ENCODE peak calls at places on chromosomes 6 and 20, in four cellular contexts. W is neural progenitor cell, Y is Panc1, K is mammary epithelial cell. Q is an unnamed sample.

GRCh38 chr20:23214903-23215302 is 128.8 kb upstream of the CD93 start:
- DNase-seq in Y (no peak), W (no peak), K (no peak), Q (no peak)

GRCh38 chr6:54981647-54982046 is 135.1 kb downstream of the FAM83B start:
- DNase-seq in Y (no peak), K (no peak), W (no peak), Q (no peak)

GRCh38 chr6:38631186-38631783 is 8.4 kb downstream of the BTBD9 start:
- DNase-seq in Y (no peak), K (no peak), W (no peak), Q (no peak)

GRCh38 chr20:1323256-1323655 is 5.7 kb downstream of the SDCBP2 start:
- DNase-seq in W (no peak), K (no peak), Y (no peak), Q (no peak)

GRCh38 chr6:168609026-168609685 is 168.2 kb downstream of the SMOC2 start:
- DNase-seq in Y (no peak), K (no peak), W (no peak), Q (no peak)

GRCh38 chr20:45163071-45163803 is 11.5 kb upstream of the PI3 start:
- DNase-seq in K (no peak), Y (no peak), W (no peak), Q (no peak)

GRCh38 chr20:23189854-23190253 is 103.7 kb upstream of the CD93 start:
- DNase-seq in Y (no peak), W (no peak), K (no peak), Q (peak)

GRCh38 chr6:14754636-14755513 is 491.0 kb upstream of the JARID2 start:
- DNase-seq in W (no peak), K (no peak), Y (no peak), Q (peak)

GRCh38 chr6:17932362-17932852 is 55.0 kb downstream of the KIF13A start:
- DNase-seq in K (peak), W (no peak), Y (no peak), Q (no peak)

GRCh38 chr6:155317186-155317585 is 2.9 kb upstream of the TFB1M start:
- DNase-seq in W (no peak), K (no peak), Y (no peak), Q (no peak)
- TF ChIP-seq CTCF in W (peak), K (peak), Y (peak), Q (no peak)

DNA sequence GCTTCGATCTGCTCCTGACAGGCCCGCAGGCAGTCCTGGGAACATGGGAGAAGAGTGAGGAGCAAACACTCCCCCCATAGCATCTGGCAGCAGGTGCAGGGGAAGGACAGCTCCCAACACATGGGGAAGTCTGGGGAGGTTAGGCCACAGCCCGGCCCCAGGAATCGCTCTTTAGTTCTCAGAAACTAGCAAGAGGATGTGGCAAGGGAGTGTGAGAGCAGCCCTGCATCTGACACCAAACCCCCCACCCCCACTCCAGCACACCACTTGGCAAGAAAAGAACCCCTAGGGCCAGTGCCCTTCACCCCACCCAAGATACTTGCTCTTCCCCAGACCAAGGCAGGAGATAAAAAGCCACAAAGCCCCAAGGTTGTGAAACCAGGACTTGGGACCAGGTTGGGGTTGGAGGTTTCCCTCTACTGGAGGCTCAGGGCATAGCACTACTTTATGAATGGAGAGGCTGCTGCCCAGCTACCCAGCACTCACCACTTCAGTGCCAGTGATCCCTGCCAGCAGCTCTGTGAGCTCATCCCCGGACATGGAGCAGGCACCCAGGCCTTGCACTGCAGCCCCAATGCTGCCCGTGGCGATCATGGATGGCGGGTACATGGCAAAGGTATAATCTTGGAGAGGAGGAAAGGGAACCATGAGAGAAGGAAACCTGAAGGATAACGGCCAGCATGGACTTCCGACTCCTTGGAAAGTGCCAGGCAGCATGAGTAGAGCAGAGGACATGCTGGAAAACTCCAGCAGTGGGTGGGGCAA is 5.4 kb downstream of the CCND3 start:
- DNase-seq in W (peak), Y (peak), K (peak), Q (peak)
- H3K4me3 ChIP-seq in W (no peak), Y (no peak), K (no peak), Q (no peak)

GRCh38 chr6:25028346-25028745 is 92.6 kb upstream of the RIPOR2 start:
- DNase-seq in Y (no peak), W (no peak), K (no peak), Q (no peak)

GRCh38 chr6:25025248-25025918 is 89.6 kb upstream of the RIPOR2 start:
- DNase-seq in K (no peak), W (no peak), Y (no peak), Q (no peak)

GRCh38 chr6:25025919-25026301 is 90.2 kb upstream of the RIPOR2 start:
- DNase-seq in W (no peak), K (peak), Y (no peak), Q (no peak)

GRCh38 chr6:25026723-25027122 is 91.0 kb upstream of the RIPOR2 start:
- DNase-seq in W (no peak), K (no peak), Y (no peak), Q (no peak)

DNA sequence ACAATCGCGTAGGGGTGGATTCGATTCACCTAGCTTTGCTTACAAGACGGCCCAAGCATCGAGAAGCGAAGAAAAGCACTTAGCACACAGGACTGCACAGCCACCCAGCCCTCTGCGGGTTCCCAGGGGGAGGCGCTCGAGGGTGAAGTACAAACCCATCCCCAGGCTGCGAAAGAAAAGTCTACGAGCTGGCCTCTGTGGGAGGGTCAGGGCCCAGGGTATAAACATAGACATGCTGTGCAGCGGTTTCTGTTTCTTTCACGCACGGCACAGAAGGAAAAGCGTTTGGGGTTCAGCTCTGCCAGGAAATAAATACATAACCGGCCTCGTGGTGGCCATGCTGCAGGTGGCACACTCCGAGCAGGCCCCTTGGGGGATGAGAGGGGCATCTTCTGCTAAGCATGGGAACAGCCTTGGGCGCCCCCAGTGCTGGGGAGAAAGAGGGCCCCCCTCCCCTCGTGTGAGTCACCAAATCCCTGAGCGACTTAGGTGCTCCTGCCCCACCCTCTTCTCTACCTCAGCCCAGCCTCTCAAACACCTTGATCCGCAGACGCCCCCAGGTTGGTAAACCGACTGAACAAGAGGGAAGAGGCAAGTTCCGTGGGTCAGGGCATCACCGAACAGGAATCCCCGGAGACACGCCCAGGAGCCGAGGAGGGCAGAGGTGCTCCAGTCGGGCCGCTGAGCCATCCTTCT is 91.6 kb upstream of the RIPOR2 start:
- DNase-seq in Y (peak), W (no peak), K (no peak), Q (peak)
- TF ChIP-seq CTCF in Y (no peak), W (no peak), K (no peak), Q (peak)

DNA sequence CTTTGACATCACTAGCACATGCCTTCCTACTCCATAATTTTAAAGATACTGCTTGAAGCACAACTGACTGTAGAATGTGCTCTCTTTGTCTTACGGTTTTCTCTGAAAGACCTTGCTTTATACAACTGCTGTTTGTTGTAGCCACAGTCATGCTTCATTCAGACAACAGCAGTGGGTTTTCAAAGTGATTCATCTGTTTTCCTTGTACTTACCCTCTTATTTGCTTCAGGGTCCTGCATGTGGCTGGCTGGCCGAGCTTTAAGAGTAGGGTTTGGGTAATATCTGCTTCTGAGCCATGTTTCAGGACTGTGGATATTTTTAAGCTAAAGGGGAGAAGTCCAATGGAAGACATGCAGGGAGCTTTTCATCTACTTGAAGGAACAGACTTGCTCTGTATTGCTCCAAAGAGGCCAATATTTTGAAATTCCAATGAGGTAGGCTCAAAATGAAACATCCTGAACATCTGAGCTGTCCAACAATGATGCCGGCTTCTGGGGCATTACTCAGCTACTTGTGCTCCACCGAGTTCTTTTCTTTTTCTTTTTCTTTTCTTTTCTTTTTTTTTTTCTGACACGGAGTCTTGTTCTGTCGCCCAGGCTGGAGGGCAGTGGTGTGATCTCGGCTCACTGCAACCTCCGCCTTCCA is 160.2 kb upstream of the SGK1 start:
- DNase-seq in W (no peak), K (peak), Y (no peak), Q (no peak)
- H3K4me3 ChIP-seq in W (no peak), K (no peak), Y (no peak), Q (no peak)

GRCh38 chr6:114096553-114097172 is 125.7 kb upstream of the HDAC2 start:
- DNase-seq in K (no peak), Y (no peak), W (peak), Q (peak)
- TF ChIP-seq CTCF in K (peak), Y (peak), W (peak), Q (peak)

GRCh38 chr6:72616406-72617015 is 5.4 kb upstream of the KCNQ5 start:
- DNase-seq in Y (no peak), W (peak), K (peak), Q (peak)
- H3K4me3 ChIP-seq in Y (no peak), W (no peak), K (no peak), Q (no peak)

DNA sequence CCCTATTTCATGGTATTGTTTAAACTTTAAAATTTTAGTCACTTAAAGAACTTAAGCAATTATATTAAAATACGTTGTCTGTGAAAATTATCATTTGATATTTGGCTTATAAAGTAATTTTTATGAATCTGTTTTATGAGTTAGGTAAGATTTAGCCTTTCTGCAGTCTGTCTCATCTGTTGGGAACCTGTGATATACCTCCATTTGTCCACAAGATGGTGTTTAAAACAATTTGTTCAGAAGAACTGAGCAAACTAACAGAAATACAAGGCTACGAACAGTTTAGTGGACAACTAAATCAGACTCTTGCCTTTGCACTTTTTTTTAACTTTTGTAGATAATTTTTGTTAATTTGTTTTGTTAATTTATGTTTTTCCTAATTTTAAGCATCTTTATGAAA is 92.4 kb downstream of the COL9A1 start:
- DNase-seq in Y (no peak), W (no peak), K (no peak), Q (no peak)
- TF ChIP-seq CTCF in Y (peak), W (peak), K (peak), Q (peak)

GRCh38 chr6:131013495-131013894 is 49.5 kb downstream of the EPB41L2 start:
- DNase-seq in K (peak), W (no peak), Y (no peak), Q (no peak)

GRCh38 chr6:131017962-131018361 is 45.1 kb downstream of the EPB41L2 start:
- DNase-seq in Y (no peak), W (no peak), K (no peak), Q (no peak)

GRCh38 chr6:131015630-131016263 is 47.3 kb downstream of the EPB41L2 start:
- DNase-seq in W (no peak), Y (no peak), K (peak), Q (no peak)

GRCh38 chr6:131015192-131015591 is 47.9 kb downstream of the EPB41L2 start:
- DNase-seq in Y (no peak), W (no peak), K (no peak), Q (no peak)

DNA sequence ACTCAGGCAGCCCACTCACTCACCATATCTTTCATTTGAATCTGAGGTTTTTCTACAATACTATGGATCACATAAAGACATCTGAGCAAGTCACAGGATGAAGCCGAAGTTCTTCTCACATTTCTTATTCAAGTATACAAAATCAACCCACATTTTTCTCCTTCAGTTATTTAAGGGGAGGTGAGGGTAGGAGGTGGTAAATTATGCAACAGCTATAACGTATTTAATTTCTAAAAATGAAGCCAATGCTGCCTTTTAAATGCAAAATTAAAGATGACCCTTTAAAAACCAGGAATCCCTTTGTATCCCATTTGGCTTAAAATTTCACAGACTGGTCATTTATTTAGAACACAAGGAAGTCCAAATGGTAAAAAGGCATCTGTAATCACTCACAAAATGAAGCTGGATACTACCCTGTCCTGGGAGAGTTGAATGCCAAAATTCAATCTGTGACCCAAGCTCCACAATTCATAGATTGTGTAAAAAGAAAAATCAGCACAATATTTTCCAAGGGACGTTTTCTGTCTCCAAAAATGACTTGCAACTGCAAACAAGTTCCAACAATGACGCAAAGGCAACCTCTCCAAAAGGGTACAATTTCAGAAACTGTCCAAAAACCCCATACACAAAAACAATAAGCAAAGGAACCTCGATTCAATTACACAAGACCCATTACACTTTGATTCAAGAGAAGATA is 48.8 kb downstream of the EPB41L2 start:
- DNase-seq in Y (no peak), K (no peak), W (no peak), Q (no peak)
- H3K4me3 ChIP-seq in Y (no peak), K (peak), W (no peak), Q (no peak)

Q was measured in GM12865.